ENCODE peak calls at places on chromosomes 1 and 21, in four cellular contexts. U, O, V and T are unnamed samples.

GRCh38 chr21:45859762-45860357 is 121.7 kb upstream of the COL6A1 start:
- DNase-seq in U (no peak), V (no peak), O (no peak), T (no peak)

GRCh38 chr1:154324669-154325582 is at the start of gene ATP8B2:
- DNase-seq in O (peak), V (peak), U (peak), T (peak)

GRCh38 chr1:28736450-28737244 is at the start of gene YTHDF2:
- DNase-seq in U (peak), V (peak), O (peak), T (peak)

GRCh38 chr1:200233393-200233792 is 176.4 kb downstream of the ZNF281 start:
- DNase-seq in V (no peak), U (no peak), O (peak), T (no peak)

GRCh38 chr1:6612641-6613360 is 730 bp upstream of the PHF13 start:
- DNase-seq in V (peak), U (no peak), O (peak), T (peak)

GRCh38 chr1:182163821-182164223 is 102.3 kb upstream of the ZNF648 start:
- DNase-seq in U (no peak), O (no peak), V (no peak), T (no peak)

GRCh38 chr1:169287280-169287679 is 80.3 kb downstream of the NME7 start:
- DNase-seq in V (no peak), U (no peak), O (no peak), T (no peak)

GRCh38 chr1:79151006-79151796 is 144.7 kb upstream of the ADGRL4 start:
- DNase-seq in O (peak), V (no peak), U (no peak), T (no peak)

GRCh38 chr1:180167721-180168467 is 13.2 kb downstream of the QSOX1 start:
- DNase-seq in V (peak), O (peak), U (no peak), T (peak)

GRCh38 chr1:95384570-95384969 is 150.6 kb downstream of the RWDD3 start:
- DNase-seq in V (no peak), O (peak), U (no peak), T (peak)

GRCh38 chr1:116942344-116942743 is 32.6 kb downstream of the PTGFRN start:
- DNase-seq in V (no peak), U (no peak), O (no peak), T (no peak)

GRCh38 chr1:157377216-157377821 is 175.0 kb downstream of the FCRL5 start:
- DNase-seq in O (peak), U (no peak), V (peak), T (peak)

GRCh38 chr21:34075760-34076159 is 2.4 kb downstream of the MRPS6 start:
- DNase-seq in O (no peak), V (no peak), U (no peak), T (no peak)

GRCh38 chr21:45874716-45875415 is 106.7 kb upstream of the COL6A1 start:
- DNase-seq in U (no peak), V (no peak), O (peak), T (no peak)

GRCh38 chr21:38784458-38785266 is 21.1 kb upstream of the ETS2 start:
- DNase-seq in V (no peak), O (no peak), U (no peak), T (no peak)

GRCh38 chr1:2004867-2005266 is 1.3 kb upstream of the CFAP74 start:
- DNase-seq in U (no peak), O (no peak), V (no peak), T (no peak)

GRCh38 chr21:33661146-33661545 is 18.8 kb downstream of the ITSN1 start:
- DNase-seq in O (peak), V (no peak), U (no peak), T (no peak)

GRCh38 chr1:54971317-54971791 is 9.1 kb upstream of the TMEM61 start:
- DNase-seq in O (peak), V (no peak), U (no peak), T (no peak)

GRCh38 chr1:73755649-73756048 is 442.3 kb downstream of the LRRIQ3 start:
- DNase-seq in U (no peak), V (no peak), O (no peak), T (no peak)

GRCh38 chr1:183837062-183837461 is 32.1 kb downstream of the RGL1 start:
- DNase-seq in V (no peak), O (no peak), U (no peak), T (no peak)

GRCh38 chr1:233656032-233656620 is 42.2 kb downstream of the KCNK1 start:
- DNase-seq in U (no peak), V (no peak), O (peak), T (no peak)

GRCh38 chr1:31725777-31726535 is 22.1 kb upstream of the COL16A1 start:
- DNase-seq in V (no peak), O (no peak), U (no peak), T (no peak)

GRCh38 chr1:111454859-111455641 is 5.8 kb downstream of the ATP5PB start:
- DNase-seq in V (no peak), O (no peak), U (no peak), T (no peak)

GRCh38 chr1:8925406-8925805 is 20.3 kb upstream of the CA6 start:
- DNase-seq in O (no peak), V (no peak), U (no peak), T (no peak)

GRCh38 chr21:46052703-46053651 is 44.9 kb upstream of the COL6A2 start:
- DNase-seq in U (peak), V (no peak), O (peak), T (no peak)

GRCh38 chr1:22075718-22076117 is 23.2 kb downstream of the CDC42 start:
- DNase-seq in O (no peak), V (no peak), U (no peak), T (no peak)

GRCh38 chr1:198890531-198890930 is 251.7 kb downstream of the PTPRC start:
- DNase-seq in U (no peak), O (peak), V (no peak), T (no peak)

GRCh38 chr1:245666412-245666811 is 511.6 kb downstream of the KIF26B start:
- DNase-seq in V (no peak), O (no peak), U (no peak), T (no peak)

GRCh38 chr1:224896130-224896781 is 33.2 kb upstream of the DNAH14 start:
- DNase-seq in U (no peak), O (no peak), V (no peak), T (no peak)

GRCh38 chr1:171263915-171264314 is 15.6 kb downstream of the FMO1 start:
- DNase-seq in V (no peak), U (no peak), O (no peak), T (no peak)

GRCh38 chr1:193283026-193283425 is 96.6 kb upstream of the B3GALT2 start:
- DNase-seq in V (no peak), O (peak), U (no peak), T (peak)

GRCh38 chr1:200376521-200376920 is 33.3 kb downstream of the ZNF281 start:
- DNase-seq in O (peak), U (no peak), V (no peak), T (no peak)

GRCh38 chr1:172952541-172952940 is 98.2 kb downstream of the TNFSF18 start:
- DNase-seq in O (peak), U (no peak), V (no peak), T (no peak)